ENCODE peak calls at places on chromosomes 12 and 14, in six cellular contexts. M is RPMI7951, E is fibroblast of mammary gland, W is NCI-H1092 treated with DMSO at 0.1 percent for 48 hours, B is activated T-cell treated with anti-CD3 and anti-CD28 coated beads for 1 hour, F is T-helper 2 cell. H is an unnamed sample.

GRCh38 chr12:132998742-132999141 is 12.6 kb downstream of the ZNF26 start:
- DNase-seq in B (no peak), F (no peak), W (no peak), M (no peak), E (no peak), H (no peak)

GRCh38 chr12:61188801-61189595 is 1071.2 kb upstream of the USP15 start:
- DNase-seq in M (no peak), E (no peak), W (no peak), F (no peak), B (no peak), H (no peak)

GRCh38 chr12:28569698-28570411 is 379.6 kb downstream of the CCDC91 start:
- DNase-seq in W (no peak), B (no peak), F (no peak), E (peak; percentile 93), M (no peak), H (no peak)

GRCh38 chr12:6684609-6685008 is 4.6 kb downstream of the ZNF384 start:
- DNase-seq in W (peak; percentile 16), M (peak; percentile 34), E (peak; percentile 47), F (no peak), B (no peak), H (peak; percentile 73)

GRCh38 chr12:11555743-11556625 is 93.5 kb upstream of the ETV6 start:
- DNase-seq in W (peak; percentile 16), F (no peak), B (no peak), E (no peak), M (peak; percentile 26), H (peak; percentile 4)

GRCh38 chr14:65134651-65135579 is 32.6 kb upstream of the MAX start:
- DNase-seq in B (no peak), E (peak; percentile 18), W (no peak), M (no peak), F (no peak), H (no peak)

GRCh38 chr14:23056956-23057756 is at the start of gene CDH24:
- DNase-seq in M (peak; percentile 76), W (no peak), E (peak; percentile 50), B (peak; percentile 55), F (peak; percentile 41), H (peak; percentile 69)

GRCh38 chr12:105120551-105120950 is 13.0 kb downstream of the WASHC4 start:
- DNase-seq in W (no peak), B (no peak), F (no peak), M (peak; percentile 1), E (peak; percentile 25), H (no peak)

GRCh38 chr12:101793401-101793800 is 37.4 kb downstream of the GNPTAB start:
- DNase-seq in E (peak; percentile 70), W (no peak), B (no peak), F (no peak), M (peak; percentile 62), H (no peak)

GRCh38 chr12:104415308-104415980 is 41.3 kb upstream of the CHST11 start:
- DNase-seq in F (no peak), M (no peak), W (no peak), E (no peak), B (no peak), H (no peak)